ENCODE peak calls at places on chromosomes 4 and X, in eight cellular contexts. One of them, this sample, is unnamed.

GRCh38 chr4:149746281-149746680 is 69.4 kb downstream of the IQCM start:
- DNase-seq in iPS-NIHi11: no peak
- DNase-seq in GM03348: no peak
- DNase-seq in psoas muscle: no peak
- DNase-seq in fibroblast of the aortic adventitia: no peak
- DNase-seq in omental fat pad: no peak
- DNase-seq in stimulated activated CD4-positive, alpha-beta T cell treated with anti-CD3 and anti-CD28 coated beads, TNF-alpha, amount 100 ng/mL, for 4 hours: no peak
- DNase-seq in choroid plexus epithelial cell: no peak
- DNase-seq in this sample: no peak

GRCh38 chr4:189979196-189980047 is 38.8 kb downstream of the FRG1 start:
- DNase-seq in psoas muscle: no peak
- DNase-seq in iPS-NIHi11: no peak
- DNase-seq in choroid plexus epithelial cell: no peak
- DNase-seq in fibroblast of the aortic adventitia: no peak
- DNase-seq in omental fat pad: no peak
- DNase-seq in GM03348: no peak
- DNase-seq in stimulated activated CD4-positive, alpha-beta T cell treated with anti-CD3 and anti-CD28 coated beads, TNF-alpha, amount 100 ng/mL, for 4 hours: no peak
- DNase-seq in this sample: no peak

GRCh38 chrX:10939384-10939783 is 171.7 kb upstream of the HCCS start:
- DNase-seq in fibroblast of the aortic adventitia: peak
- DNase-seq in GM03348: no peak
- DNase-seq in iPS-NIHi11: no peak
- DNase-seq in stimulated activated CD4-positive, alpha-beta T cell treated with anti-CD3 and anti-CD28 coated beads, TNF-alpha, amount 100 ng/mL, for 4 hours: no peak
- DNase-seq in psoas muscle: no peak
- DNase-seq in choroid plexus epithelial cell: peak
- DNase-seq in omental fat pad: no peak
- DNase-seq in this sample: no peak

GRCh38 chr4:23369331-23369730 is 520.5 kb downstream of the PPARGC1A start:
- DNase-seq in stimulated activated CD4-positive, alpha-beta T cell treated with anti-CD3 and anti-CD28 coated beads, TNF-alpha, amount 100 ng/mL, for 4 hours: no peak
- DNase-seq in psoas muscle: peak
- DNase-seq in choroid plexus epithelial cell: no peak
- DNase-seq in omental fat pad: no peak
- DNase-seq in iPS-NIHi11: peak
- DNase-seq in fibroblast of the aortic adventitia: no peak
- DNase-seq in GM03348: no peak
- DNase-seq in this sample: no peak

GRCh38 chr4:102163404-102164140 is 181.7 kb downstream of the SLC39A8 start:
- DNase-seq in iPS-NIHi11: no peak
- DNase-seq in psoas muscle: no peak
- DNase-seq in choroid plexus epithelial cell: no peak
- DNase-seq in stimulated activated CD4-positive, alpha-beta T cell treated with anti-CD3 and anti-CD28 coated beads, TNF-alpha, amount 100 ng/mL, for 4 hours: no peak
- DNase-seq in GM03348: no peak
- DNase-seq in omental fat pad: no peak
- DNase-seq in fibroblast of the aortic adventitia: no peak
- DNase-seq in this sample: no peak

GRCh38 chrX:53320543-53321215 is 39.3 kb upstream of the IQSEC2 start:
- DNase-seq in fibroblast of the aortic adventitia: no peak
- DNase-seq in stimulated activated CD4-positive, alpha-beta T cell treated with anti-CD3 and anti-CD28 coated beads, TNF-alpha, amount 100 ng/mL, for 4 hours: no peak
- DNase-seq in omental fat pad: no peak
- DNase-seq in choroid plexus epithelial cell: no peak
- DNase-seq in iPS-NIHi11: peak
- DNase-seq in psoas muscle: peak
- DNase-seq in GM03348: peak
- DNase-seq in this sample: no peak

GRCh38 chr4:74583066-74583700 is 138.2 kb downstream of the AREG start:
- DNase-seq in omental fat pad: no peak
- DNase-seq in GM03348: peak
- DNase-seq in choroid plexus epithelial cell: peak
- DNase-seq in fibroblast of the aortic adventitia: peak
- DNase-seq in stimulated activated CD4-positive, alpha-beta T cell treated with anti-CD3 and anti-CD28 coated beads, TNF-alpha, amount 100 ng/mL, for 4 hours: no peak
- DNase-seq in psoas muscle: no peak
- DNase-seq in iPS-NIHi11: no peak
- DNase-seq in this sample: peak

GRCh38 chr4:8747467-8747841 is 124.2 kb downstream of the HMX1 start:
- DNase-seq in choroid plexus epithelial cell: no peak
- DNase-seq in GM03348: no peak
- DNase-seq in fibroblast of the aortic adventitia: no peak
- DNase-seq in psoas muscle: no peak
- DNase-seq in omental fat pad: no peak
- DNase-seq in iPS-NIHi11: no peak
- DNase-seq in stimulated activated CD4-positive, alpha-beta T cell treated with anti-CD3 and anti-CD28 coated beads, TNF-alpha, amount 100 ng/mL, for 4 hours: no peak
- DNase-seq in this sample: no peak

GRCh38 chr4:108111781-108112180 is 57.0 kb downstream of the LEF1 start:
- DNase-seq in stimulated activated CD4-positive, alpha-beta T cell treated with anti-CD3 and anti-CD28 coated beads, TNF-alpha, amount 100 ng/mL, for 4 hours: no peak
- DNase-seq in fibroblast of the aortic adventitia: no peak
- DNase-seq in iPS-NIHi11: no peak
- DNase-seq in omental fat pad: no peak
- DNase-seq in psoas muscle: no peak
- DNase-seq in GM03348: no peak
- DNase-seq in choroid plexus epithelial cell: no peak
- DNase-seq in this sample: no peak

GRCh38 chrX:153319295-153319694 is 2.3 kb downstream of the PNMA6F start:
- DNase-seq in omental fat pad: no peak
- DNase-seq in GM03348: no peak
- DNase-seq in iPS-NIHi11: no peak
- DNase-seq in psoas muscle: no peak
- DNase-seq in stimulated activated CD4-positive, alpha-beta T cell treated with anti-CD3 and anti-CD28 coated beads, TNF-alpha, amount 100 ng/mL, for 4 hours: no peak
- DNase-seq in fibroblast of the aortic adventitia: no peak
- DNase-seq in choroid plexus epithelial cell: no peak
- DNase-seq in this sample: no peak

GRCh38 chr4:77174426-77174825 is 17.4 kb downstream of the CCNG2 start:
- DNase-seq in omental fat pad: no peak
- DNase-seq in fibroblast of the aortic adventitia: no peak
- DNase-seq in iPS-NIHi11: no peak
- DNase-seq in psoas muscle: no peak
- DNase-seq in GM03348: peak
- DNase-seq in stimulated activated CD4-positive, alpha-beta T cell treated with anti-CD3 and anti-CD28 coated beads, TNF-alpha, amount 100 ng/mL, for 4 hours: no peak
- DNase-seq in choroid plexus epithelial cell: no peak
- DNase-seq in this sample: peak

GRCh38 chr4:2251073-2251794 is 9.3 kb upstream of the HAUS3 start:
- DNase-seq in psoas muscle: peak
- DNase-seq in stimulated activated CD4-positive, alpha-beta T cell treated with anti-CD3 and anti-CD28 coated beads, TNF-alpha, amount 100 ng/mL, for 4 hours: no peak
- DNase-seq in iPS-NIHi11: peak
- DNase-seq in choroid plexus epithelial cell: no peak
- DNase-seq in fibroblast of the aortic adventitia: no peak
- DNase-seq in GM03348: peak
- DNase-seq in omental fat pad: no peak
- DNase-seq in this sample: no peak

GRCh38 chr4:94274912-94275311 is 67.2 kb downstream of the SMARCAD1 start:
- DNase-seq in stimulated activated CD4-positive, alpha-beta T cell treated with anti-CD3 and anti-CD28 coated beads, TNF-alpha, amount 100 ng/mL, for 4 hours: no peak
- DNase-seq in GM03348: peak
- DNase-seq in iPS-NIHi11: no peak
- DNase-seq in omental fat pad: no peak
- DNase-seq in choroid plexus epithelial cell: no peak
- DNase-seq in fibroblast of the aortic adventitia: peak
- DNase-seq in psoas muscle: no peak
- DNase-seq in this sample: peak

GRCh38 chr4:38155589-38156294 is 195.5 kb downstream of the PTTG2 start:
- DNase-seq in fibroblast of the aortic adventitia: peak
- DNase-seq in GM03348: no peak
- DNase-seq in psoas muscle: no peak
- DNase-seq in choroid plexus epithelial cell: no peak
- DNase-seq in iPS-NIHi11: no peak
- DNase-seq in omental fat pad: no peak
- DNase-seq in stimulated activated CD4-positive, alpha-beta T cell treated with anti-CD3 and anti-CD28 coated beads, TNF-alpha, amount 100 ng/mL, for 4 hours: no peak
- DNase-seq in this sample: no peak

GRCh38 chr4:17523626-17524025 is 8.7 kb downstream of the CLRN2 start:
- DNase-seq in iPS-NIHi11: no peak
- DNase-seq in fibroblast of the aortic adventitia: no peak
- DNase-seq in psoas muscle: no peak
- DNase-seq in choroid plexus epithelial cell: no peak
- DNase-seq in GM03348: no peak
- DNase-seq in stimulated activated CD4-positive, alpha-beta T cell treated with anti-CD3 and anti-CD28 coated beads, TNF-alpha, amount 100 ng/mL, for 4 hours: no peak
- DNase-seq in omental fat pad: no peak
- DNase-seq in this sample: no peak

GRCh38 chr4:187903700-187904099 is 91.9 kb upstream of the ZFP42 start:
- DNase-seq in fibroblast of the aortic adventitia: no peak
- DNase-seq in choroid plexus epithelial cell: peak
- DNase-seq in iPS-NIHi11: no peak
- DNase-seq in omental fat pad: no peak
- DNase-seq in stimulated activated CD4-positive, alpha-beta T cell treated with anti-CD3 and anti-CD28 coated beads, TNF-alpha, amount 100 ng/mL, for 4 hours: no peak
- DNase-seq in psoas muscle: no peak
- DNase-seq in GM03348: no peak
- DNase-seq in this sample: no peak

GRCh38 chrX:17737707-17738001 is 361 bp downstream of the SCML1 start:
- DNase-seq in fibroblast of the aortic adventitia: no peak
- DNase-seq in omental fat pad: no peak
- DNase-seq in psoas muscle: no peak
- DNase-seq in choroid plexus epithelial cell: no peak
- DNase-seq in stimulated activated CD4-positive, alpha-beta T cell treated with anti-CD3 and anti-CD28 coated beads, TNF-alpha, amount 100 ng/mL, for 4 hours: no peak
- DNase-seq in GM03348: no peak
- DNase-seq in iPS-NIHi11: no peak
- DNase-seq in this sample: no peak

GRCh38 chr4:7956306-7957112 is 16.8 kb upstream of the AFAP1 start:
- DNase-seq in stimulated activated CD4-positive, alpha-beta T cell treated with anti-CD3 and anti-CD28 coated beads, TNF-alpha, amount 100 ng/mL, for 4 hours: no peak
- DNase-seq in choroid plexus epithelial cell: no peak
- DNase-seq in GM03348: peak
- DNase-seq in psoas muscle: no peak
- DNase-seq in omental fat pad: no peak
- DNase-seq in iPS-NIHi11: no peak
- DNase-seq in fibroblast of the aortic adventitia: peak
- DNase-seq in this sample: peak

GRCh38 chrX:21153503-21153902 is 220.7 kb upstream of the CNKSR2 start:
- DNase-seq in iPS-NIHi11: no peak
- DNase-seq in fibroblast of the aortic adventitia: peak
- DNase-seq in omental fat pad: no peak
- DNase-seq in choroid plexus epithelial cell: peak
- DNase-seq in psoas muscle: no peak
- DNase-seq in GM03348: peak
- DNase-seq in stimulated activated CD4-positive, alpha-beta T cell treated with anti-CD3 and anti-CD28 coated beads, TNF-alpha, amount 100 ng/mL, for 4 hours: no peak
- DNase-seq in this sample: peak

GRCh38 chr4:88366460-88366859 is 12.2 kb upstream of the HERC6 start:
- DNase-seq in fibroblast of the aortic adventitia: no peak
- DNase-seq in stimulated activated CD4-positive, alpha-beta T cell treated with anti-CD3 and anti-CD28 coated beads, TNF-alpha, amount 100 ng/mL, for 4 hours: no peak
- DNase-seq in psoas muscle: no peak
- DNase-seq in GM03348: no peak
- DNase-seq in iPS-NIHi11: no peak
- DNase-seq in choroid plexus epithelial cell: no peak
- DNase-seq in omental fat pad: no peak
- DNase-seq in this sample: no peak

GRCh38 chrX:96688789-96689188 is 4.1 kb downstream of the DIAPH2 start:
- DNase-seq in psoas muscle: no peak
- DNase-seq in iPS-NIHi11: no peak
- DNase-seq in GM03348: no peak
- DNase-seq in stimulated activated CD4-positive, alpha-beta T cell treated with anti-CD3 and anti-CD28 coated beads, TNF-alpha, amount 100 ng/mL, for 4 hours: no peak
- DNase-seq in fibroblast of the aortic adventitia: no peak
- DNase-seq in omental fat pad: no peak
- DNase-seq in choroid plexus epithelial cell: no peak
- DNase-seq in this sample: no peak

GRCh38 chr4:185515248-185515647 is 20.1 kb downstream of the PDLIM3 start:
- DNase-seq in stimulated activated CD4-positive, alpha-beta T cell treated with anti-CD3 and anti-CD28 coated beads, TNF-alpha, amount 100 ng/mL, for 4 hours: no peak
- DNase-seq in GM03348: no peak
- DNase-seq in choroid plexus epithelial cell: no peak
- DNase-seq in psoas muscle: no peak
- DNase-seq in iPS-NIHi11: no peak
- DNase-seq in fibroblast of the aortic adventitia: no peak
- DNase-seq in omental fat pad: no peak
- DNase-seq in this sample: no peak

GRCh38 chr4:114688063-114688462 is 89.5 kb downstream of the UGT8 start:
- DNase-seq in choroid plexus epithelial cell: no peak
- DNase-seq in iPS-NIHi11: no peak
- DNase-seq in fibroblast of the aortic adventitia: no peak
- DNase-seq in psoas muscle: no peak
- DNase-seq in omental fat pad: no peak
- DNase-seq in stimulated activated CD4-positive, alpha-beta T cell treated with anti-CD3 and anti-CD28 coated beads, TNF-alpha, amount 100 ng/mL, for 4 hours: no peak
- DNase-seq in GM03348: no peak
- DNase-seq in this sample: peak

GRCh38 chrX:29257516-29257915 is 670.3 kb downstream of the IL1RAPL1 start:
- DNase-seq in iPS-NIHi11: no peak
- DNase-seq in fibroblast of the aortic adventitia: peak
- DNase-seq in omental fat pad: no peak
- DNase-seq in GM03348: peak
- DNase-seq in stimulated activated CD4-positive, alpha-beta T cell treated with anti-CD3 and anti-CD28 coated beads, TNF-alpha, amount 100 ng/mL, for 4 hours: no peak
- DNase-seq in psoas muscle: no peak
- DNase-seq in choroid plexus epithelial cell: peak
- DNase-seq in this sample: peak

GRCh38 chrX:40460926-40461325 is 119.8 kb upstream of the ATP6AP2 start:
- DNase-seq in fibroblast of the aortic adventitia: no peak
- DNase-seq in psoas muscle: no peak
- DNase-seq in choroid plexus epithelial cell: no peak
- DNase-seq in omental fat pad: no peak
- DNase-seq in iPS-NIHi11: no peak
- DNase-seq in GM03348: no peak
- DNase-seq in stimulated activated CD4-positive, alpha-beta T cell treated with anti-CD3 and anti-CD28 coated beads, TNF-alpha, amount 100 ng/mL, for 4 hours: no peak
- DNase-seq in this sample: no peak

GRCh38 chrX:12771445-12772069 is 19.7 kb upstream of the PRPS2 start:
- DNase-seq in fibroblast of the aortic adventitia: peak
- DNase-seq in omental fat pad: no peak
- DNase-seq in psoas muscle: peak
- DNase-seq in iPS-NIHi11: peak
- DNase-seq in stimulated activated CD4-positive, alpha-beta T cell treated with anti-CD3 and anti-CD28 coated beads, TNF-alpha, amount 100 ng/mL, for 4 hours: peak
- DNase-seq in choroid plexus epithelial cell: peak
- DNase-seq in GM03348: peak
- DNase-seq in this sample: peak

This sample was measured in fibroblast of mammary gland.